ENCODE peak calls at places on chromosomes 4 and X, in seven cellular contexts. Z, L, X, M, G, C and V are unnamed samples.

GRCh38 chr4:148776944-148777343 is 334.7 kb upstream of the NR3C2 start:
- DNase-seq in Z (no peak), G (peak), C (no peak), L (no peak), M (peak), X (no peak), V (peak)

GRCh38 chr4:13509442-13509841 is 25.3 kb upstream of the RAB28 start:
- DNase-seq in X (no peak), L (no peak), G (no peak), Z (peak), M (no peak), C (no peak), V (no peak)

GRCh38 chr4:139675156-139675555 is 9.5 kb downstream of the MGST2 start:
- DNase-seq in G (no peak), L (no peak), C (no peak), M (no peak), X (no peak), Z (no peak), V (peak)

GRCh38 chr4:148443550-148444295 is 1.5 kb upstream of the NR3C2 start:
- DNase-seq in C (peak), L (peak), Z (no peak), G (peak), M (no peak), X (peak), V (peak)

GRCh38 chrX:125293792-125294780 is 25.6 kb upstream of the TEX13C start:
- DNase-seq in Z (no peak), C (no peak), M (no peak), G (no peak), L (peak), X (no peak), V (no peak)

GRCh38 chrX:118726887-118727685 is at the start of gene IL13RA1:
- DNase-seq in X (peak), M (peak), G (peak), Z (peak), C (peak), L (peak), V (peak)

GRCh38 chrX:108699368-108699767 is 37.0 kb downstream of the IRS4 start:
- DNase-seq in G (peak), Z (no peak), X (peak), M (peak), C (no peak), L (peak), V (peak)

GRCh38 chrX:38654302-38654701 is 93.0 kb downstream of the TSPAN7 start:
- DNase-seq in C (no peak), G (peak), X (no peak), L (peak), M (peak), Z (no peak), V (peak)

GRCh38 chr4:170374770-170375169 is 285.0 kb upstream of the AADAT start:
- DNase-seq in C (peak), Z (peak), X (no peak), G (peak), L (peak), M (no peak), V (peak)

GRCh38 chr4:88705805-88706518 is 8.3 kb upstream of the NAP1L5 start:
- DNase-seq in G (peak), C (no peak), M (peak), Z (no peak), X (no peak), L (peak), V (peak)

GRCh38 chrX:134255555-134255954 is 18.6 kb downstream of the CCDC160 start:
- DNase-seq in X (no peak), C (no peak), G (no peak), L (no peak), M (no peak), Z (no peak), V (peak)
- H3K4ac ChIP-seq in X (no peak), C (no peak), G (no peak), L (no peak), M (no peak), Z (no peak), V (no peak)

DNA sequence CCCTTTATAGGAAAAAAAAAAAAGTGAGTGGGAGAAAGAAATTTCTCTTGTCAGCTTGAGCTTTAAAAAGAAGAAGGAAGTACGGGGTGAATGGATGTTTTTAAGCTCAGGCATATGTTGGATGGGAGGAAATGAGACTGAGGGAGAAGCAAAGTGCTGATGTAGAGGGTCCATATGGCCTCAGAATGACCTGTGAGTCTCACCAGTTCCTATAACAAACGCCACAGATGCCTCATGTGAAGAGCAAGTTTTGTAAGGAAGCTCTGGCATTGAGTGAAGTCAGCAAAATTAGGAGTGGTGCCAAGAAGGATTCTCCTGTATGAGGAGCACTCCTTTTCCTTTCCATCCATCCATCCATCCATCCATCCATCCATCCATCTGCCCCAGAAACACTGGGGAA is 214.6 kb downstream of the PTTG2 start:
- DNase-seq in X (no peak), M (peak), G (no peak), Z (no peak), C (no peak), L (no peak), V (no peak)
- H3K4ac ChIP-seq in X (no peak), M (peak), G (no peak), Z (no peak), C (no peak), L (no peak), V (no peak)

DNA sequence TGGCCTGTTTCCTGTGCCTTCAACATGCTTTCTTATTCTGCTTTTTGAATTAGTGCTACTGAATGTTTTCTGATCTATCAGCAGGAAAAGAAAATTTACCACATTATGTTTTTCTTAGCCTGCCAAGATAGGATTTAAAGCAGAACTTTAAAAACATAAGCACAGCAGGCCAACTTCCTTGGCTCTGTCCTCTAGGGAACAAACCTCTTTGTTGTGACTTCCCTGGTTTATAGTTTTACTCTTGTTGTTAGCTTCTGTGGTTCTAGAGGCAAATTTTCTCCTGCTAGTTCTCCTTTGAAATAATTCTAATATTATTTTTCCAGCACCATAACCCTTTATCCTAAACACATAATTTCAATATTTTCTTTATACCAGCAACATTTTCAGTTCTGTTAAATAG is 605.1 kb downstream of the ADGRL3 start:
- DNase-seq in L (no peak), G (no peak), Z (no peak), C (no peak), M (no peak), X (no peak), V (no peak)
- H3K4ac ChIP-seq in L (no peak), G (no peak), Z (no peak), C (no peak), M (no peak), X (no peak), V (no peak)

DNA sequence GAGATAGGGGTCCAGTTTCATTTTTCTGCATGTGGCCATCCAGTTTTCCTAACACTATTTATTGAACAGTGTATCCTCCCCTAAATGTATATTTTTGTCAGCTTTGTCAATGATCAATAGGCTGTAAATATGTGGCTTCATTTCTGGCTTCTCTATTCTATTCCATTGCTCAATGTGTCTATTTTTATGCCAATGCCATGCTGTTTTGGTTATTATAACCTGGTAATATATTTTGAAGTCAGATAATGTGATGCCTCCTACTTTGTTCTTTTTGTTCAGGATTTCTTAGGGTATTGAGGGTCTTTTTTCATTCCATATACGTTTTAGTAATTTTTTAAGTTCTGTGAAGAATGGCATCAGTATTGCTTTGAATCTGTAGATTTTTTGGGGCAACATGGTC is 8.7 kb upstream of the CXCL3 start:
- DNase-seq in X (no peak), Z (no peak), C (no peak), M (no peak), G (no peak), L (no peak), V (no peak)
- H3K4ac ChIP-seq in X (no peak), Z (no peak), C (no peak), M (no peak), G (no peak), L (no peak), V (no peak)

DNA sequence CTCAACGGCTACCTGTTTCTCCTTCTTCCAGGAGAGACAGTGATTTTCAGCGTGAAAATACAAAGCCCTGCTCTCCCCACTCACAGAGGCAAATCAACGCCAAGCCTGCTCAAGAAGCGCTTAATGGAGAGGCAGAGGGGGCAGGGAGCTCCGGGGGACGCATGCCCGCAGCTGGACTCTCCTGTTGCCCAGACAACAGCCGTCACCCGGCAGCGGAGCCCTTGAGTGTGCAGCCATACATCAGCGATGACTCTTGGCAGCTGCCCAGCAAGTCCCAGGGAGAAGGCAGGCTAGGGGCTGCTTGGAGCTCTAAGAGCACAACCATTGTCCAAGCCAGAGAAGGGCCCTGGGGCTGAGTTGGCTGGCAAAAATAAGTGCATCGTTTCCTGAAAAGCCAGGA is 71.0 kb upstream of the AFAP1 start:
- DNase-seq in X (peak), G (no peak), M (peak), L (peak), Z (no peak), C (no peak), V (peak)
- H3K4ac ChIP-seq in X (no peak), G (no peak), M (no peak), L (no peak), Z (no peak), C (no peak), V (no peak)